ENCODE peak calls at places on chromosomes 13 and 19, in four cellular contexts. I is NCI-H1694; C is mucosa of gallbladder; O is CD8-positive, alpha-beta memory T cell. D is an unnamed sample.

GRCh38 chr13:98792321-98792720 is 39.8 kb upstream of the SLC15A1 start:
- DNase-seq in I (no peak), O (no peak), C (no peak), D (no peak)

GRCh38 chr19:45508931-45509691 is 1.8 kb downstream of the VASP start:
- DNase-seq in O (no peak), C (peak; percentile 71), I (no peak), D (peak; percentile 54)

GRCh38 chr13:23743269-23743668 is 145.9 kb downstream of the MIPEP start:
- DNase-seq in I (no peak), C (no peak), O (peak; percentile 13), D (no peak)

GRCh38 chr13:76292031-76292430 is 594.2 kb downstream of the KCTD12 start:
- DNase-seq in I (no peak), O (no peak), C (no peak), D (no peak)

GRCh38 chr13:83024955-83025594 is 857.2 kb downstream of the SLITRK1 start:
- DNase-seq in I (no peak), C (no peak), O (no peak), D (no peak)

GRCh38 chr13:65378943-65379519 is 1851.1 kb downstream of the PCDH9 start:
- DNase-seq in C (no peak), I (no peak), O (no peak), D (no peak)

GRCh38 chr13:77779461-77780272 is 82.2 kb downstream of the SLAIN1 start:
- DNase-seq in I (peak; percentile 52), O (peak; percentile 10), C (peak; percentile 53), D (peak; percentile 48)

GRCh38 chr13:51291341-51291740 is 48.1 kb upstream of the SERPINE3 start:
- DNase-seq in I (no peak), O (no peak), C (no peak), D (no peak)

GRCh38 chr13:42152495-42152894 is 104.0 kb downstream of the DGKH start:
- DNase-seq in C (no peak), I (no peak), O (no peak), D (no peak)

GRCh38 chr13:36783883-36784282 is 35.1 kb upstream of the RFXAP start:
- DNase-seq in C (no peak), I (no peak), O (no peak), D (no peak)

GRCh38 chr13:93270769-93271753 is 44.5 kb downstream of the GPC6 start:
- DNase-seq in I (peak; percentile 96), C (no peak), O (no peak), D (no peak)

GRCh38 chr19:575527-576506 is 3.4 kb downstream of the BSG start:
- DNase-seq in C (no peak), I (no peak), O (no peak), D (no peak)

GRCh38 chr13:114124921-114125320 is 7.5 kb downstream of the RASA3 start:
- DNase-seq in O (peak; percentile 72), I (no peak), C (no peak), D (peak; percentile 81)

GRCh38 chr13:75762066-75762937 is 126.2 kb downstream of the LMO7 start:
- DNase-seq in O (peak; percentile 29), I (no peak), C (no peak), D (no peak)

GRCh38 chr13:85586422-85586831 is 212.8 kb downstream of the SLITRK6 start:
- DNase-seq in I (no peak), C (no peak), O (no peak), D (no peak)

GRCh38 chr13:63472736-63473135 is 2057.1 kb upstream of the PCDH20 start:
- DNase-seq in I (no peak), O (no peak), C (no peak), D (no peak)

GRCh38 chr13:20142019-20142926 is 18.6 kb downstream of the GJA3 start:
- DNase-seq in C (no peak), O (no peak), I (no peak), D (no peak)

GRCh38 chr19:29941828-29942403 is at the start of gene URI1:
- DNase-seq in O (peak; percentile 89), I (peak; percentile 68), C (peak; percentile 92), D (peak; percentile 92)

GRCh38 chr13:91017031-91017668 is 330.3 kb upstream of the MIR17HG start:
- DNase-seq in C (peak; percentile 57), I (peak; percentile 26), O (no peak), D (no peak)

GRCh38 chr13:52156724-52157251 is 2.6 kb downstream of the NEK3 start:
- DNase-seq in I (no peak), O (no peak), C (no peak), D (no peak)

GRCh38 chr19:10018786-10019185 is 5.5 kb downstream of the RDH8 start:
- DNase-seq in C (no peak), I (no peak), O (no peak), D (no peak)